ENCODE peak calls at places on chromosomes 11 and 22, in four cellular contexts. K is WTC11, O is K562, I is GM12878. X is an unnamed sample.

GRCh38 chr11:10934293-10934850 is 76.5 kb upstream of the ZBED5 start:
- DNase-seq in K (no peak), O (peak), I (no peak), X (no peak)

GRCh38 chr22:39471421-39472141 is 14.8 kb downstream of the MGAT3 start:
- DNase-seq in K (no peak), O (peak), I (peak), X (no peak)

GRCh38 chr11:79276900-79277299 is 163.9 kb downstream of the TENM4 start:
- DNase-seq in K (no peak), O (no peak), I (no peak), X (no peak)

GRCh38 chr11:122201126-122201525 is 85.1 kb upstream of the BLID start:
- DNase-seq in K (no peak), O (no peak), I (no peak), X (no peak)

GRCh38 chr22:41888638-41889200 is 26.2 kb downstream of the SHISA8 start:
- DNase-seq in K (no peak), O (no peak), I (no peak), X (no peak)

GRCh38 chr22:33909075-33909458 is 11.2 kb downstream of the LARGE1 start:
- DNase-seq in K (no peak), O (no peak), I (no peak), X (peak)

GRCh38 chr11:118641463-118642019 is 34.1 kb downstream of the PHLDB1 start:
- DNase-seq in K (no peak), O (no peak), I (no peak), X (no peak)

GRCh38 chr11:92954003-92954402 is 15.4 kb upstream of the MTNR1B start:
- DNase-seq in K (no peak), O (no peak), I (no peak), X (no peak)

GRCh38 chr11:34351687-34352469 is 5.9 kb downstream of the ABTB2 start:
- DNase-seq in K (no peak), O (no peak), I (peak), X (no peak)

GRCh38 chr11:2777871-2778629 is 78.3 kb upstream of the KCNQ1OT1 start:
- DNase-seq in K (peak), O (peak), I (no peak), X (no peak)

GRCh38 chr11:67656278-67656922 is 5.9 kb upstream of the ACY3 start:
- DNase-seq in K (peak), O (no peak), I (peak), X (no peak)

GRCh38 chr22:31952094-31952401 is 7.7 kb downstream of the YWHAH start:
- DNase-seq in K (no peak), O (no peak), I (no peak), X (no peak)

GRCh38 chr11:114074546-114075342 is 15.2 kb downstream of the ZBTB16 start:
- DNase-seq in K (no peak), O (no peak), I (no peak), X (no peak)

GRCh38 chr11:83272627-83273026 is 13.5 kb downstream of the CCDC90B start:
- DNase-seq in K (no peak), O (no peak), I (no peak), X (no peak)

GRCh38 chr22:41380993-41381328 is 781 bp upstream of the TEF start:
- DNase-seq in K (no peak), O (no peak), I (no peak), X (peak)

GRCh38 chr11:117822031-117822521 is 2.5 kb downstream of the FXYD2 start:
- DNase-seq in K (peak), O (peak), I (no peak), X (no peak)

GRCh38 chr11:117884994-117885393 is 8.5 kb upstream of the FXYD6 start:
- DNase-seq in K (no peak), O (no peak), I (no peak), X (no peak)

GRCh38 chr11:68351450-68352275 is 39.3 kb downstream of the LRP5 start:
- DNase-seq in K (peak), O (no peak), I (no peak), X (no peak)

DNA sequence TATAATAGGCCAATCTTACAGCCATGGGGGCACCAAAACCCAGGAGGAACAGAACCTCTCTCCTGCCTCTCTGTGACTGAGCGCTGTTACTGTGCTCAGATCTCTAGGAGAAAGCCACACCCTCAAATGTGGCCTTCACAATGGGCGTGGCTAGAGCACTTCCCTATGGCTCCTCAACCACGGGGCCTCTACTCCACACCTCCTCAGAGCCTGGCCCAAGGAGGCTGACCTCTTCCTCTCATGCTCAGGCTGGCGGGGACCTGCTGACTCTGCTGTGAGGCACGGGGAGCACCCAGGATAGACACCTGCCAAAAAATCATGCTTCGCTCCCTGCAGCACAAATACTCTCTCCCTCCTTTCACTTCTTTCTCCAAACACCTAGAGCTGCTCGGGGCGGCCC is 41.0 kb downstream of the C11orf58 start:
- DNase-seq in K (peak), O (peak), I (no peak), X (no peak)
- TF ChIP-seq CREM in K (no peak), O (no peak), I (no peak), X (no peak)

GRCh38 chr11:73404048-73404447 is 27.8 kb downstream of the RELT start:
- DNase-seq in K (peak), O (peak), I (no peak), X (peak)

GRCh38 chr11:73404506-73405145 is 28.4 kb downstream of the RELT start:
- DNase-seq in K (no peak), O (no peak), I (no peak), X (no peak)

GRCh38 chr11:73405146-73405510 is 28.9 kb downstream of the RELT start:
- DNase-seq in K (no peak), O (no peak), I (no peak), X (no peak)

GRCh38 chr11:73406619-73407018 is 30.4 kb downstream of the RELT start:
- DNase-seq in K (no peak), O (no peak), I (no peak), X (no peak)

DNA sequence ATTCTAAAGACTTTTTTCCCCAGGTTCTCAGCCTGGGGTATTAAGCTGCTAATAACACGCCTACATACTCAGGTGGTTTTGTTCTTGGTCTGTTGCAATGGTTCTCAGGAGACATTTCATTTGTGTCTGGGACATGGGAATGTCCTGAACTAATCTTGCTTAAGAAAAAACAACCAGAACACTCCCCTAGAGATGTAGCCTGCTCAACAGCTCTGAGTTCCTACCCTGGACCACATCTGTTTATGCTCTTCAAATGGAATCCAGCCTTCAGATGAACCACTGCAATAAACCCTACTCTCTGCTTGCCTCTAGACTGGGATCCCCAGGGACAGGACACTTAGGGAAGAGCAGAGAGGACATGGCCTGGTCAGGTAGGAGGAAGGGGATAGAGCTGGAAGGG is 29.9 kb downstream of the RELT start:
- DNase-seq in K (no peak), O (no peak), I (no peak), X (no peak)
- TF ChIP-seq CREM in K (no peak), O (no peak), I (no peak), X (no peak)

GRCh38 chr11:19938051-19938856 is 222.0 kb downstream of the DBX1 start:
- DNase-seq in K (peak), O (peak), I (no peak), X (peak)
- TF ChIP-seq CREM in K (no peak), O (peak), I (no peak), X (no peak)

DNA sequence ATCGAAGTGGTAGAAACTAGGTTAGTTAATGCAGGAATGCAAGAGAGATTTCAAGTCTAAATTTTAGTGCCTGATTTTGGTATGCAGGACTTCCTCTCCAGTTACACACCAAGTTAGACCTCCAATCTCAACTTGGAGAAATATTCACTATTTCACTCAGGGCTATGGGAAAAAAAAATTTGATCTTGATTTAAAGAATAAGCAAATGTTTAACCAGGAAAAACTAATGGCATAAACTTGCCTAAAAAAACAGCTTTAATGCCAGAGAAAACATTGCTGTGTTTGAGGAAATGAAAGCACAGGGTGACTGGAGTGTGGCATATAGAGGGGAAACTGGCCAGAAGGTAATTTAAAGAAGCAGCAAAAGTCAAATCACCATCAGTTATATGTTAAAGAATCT is 575.4 kb upstream of the LRRC4C start:
- DNase-seq in K (no peak), O (no peak), I (no peak), X (no peak)
- TF ChIP-seq CREM in K (no peak), O (no peak), I (no peak), X (no peak)

GRCh38 chr22:19870153-19871022 is 15.7 kb upstream of the GNB1L start:
- DNase-seq in K (no peak), O (no peak), I (no peak), X (peak)

GRCh38 chr22:19868333-19868732 is 13.7 kb upstream of the GNB1L start:
- DNase-seq in K (peak), O (no peak), I (no peak), X (no peak)

GRCh38 chr22:19867617-19868016 is 12.9 kb upstream of the GNB1L start:
- DNase-seq in K (no peak), O (no peak), I (no peak), X (no peak)

GRCh38 chr22:19869497-19870152 is 15.0 kb upstream of the GNB1L start:
- DNase-seq in K (no peak), O (no peak), I (no peak), X (no peak)

GRCh38 chr22:19868773-19869471 is 14.2 kb upstream of the GNB1L start:
- DNase-seq in K (peak), O (no peak), I (no peak), X (no peak)
- TF ChIP-seq CREM in K (no peak), O (no peak), I (no peak), X (no peak)

GRCh38 chr11:45667929-45668680 is 2.7 kb upstream of the CHST1 start:
- DNase-seq in K (no peak), O (no peak), I (no peak), X (no peak)

GRCh38 chr11:45666648-45667642 is 1.5 kb upstream of the CHST1 start:
- DNase-seq in K (no peak), O (no peak), I (no peak), X (no peak)

GRCh38 chr11:45665206-45665932 is at the start of gene CHST1:
- DNase-seq in K (peak), O (peak), I (no peak), X (no peak)

GRCh38 chr11:45664376-45665205 is 831 bp downstream of the CHST1 start:
- DNase-seq in K (peak), O (peak), I (no peak), X (no peak)

DNA sequence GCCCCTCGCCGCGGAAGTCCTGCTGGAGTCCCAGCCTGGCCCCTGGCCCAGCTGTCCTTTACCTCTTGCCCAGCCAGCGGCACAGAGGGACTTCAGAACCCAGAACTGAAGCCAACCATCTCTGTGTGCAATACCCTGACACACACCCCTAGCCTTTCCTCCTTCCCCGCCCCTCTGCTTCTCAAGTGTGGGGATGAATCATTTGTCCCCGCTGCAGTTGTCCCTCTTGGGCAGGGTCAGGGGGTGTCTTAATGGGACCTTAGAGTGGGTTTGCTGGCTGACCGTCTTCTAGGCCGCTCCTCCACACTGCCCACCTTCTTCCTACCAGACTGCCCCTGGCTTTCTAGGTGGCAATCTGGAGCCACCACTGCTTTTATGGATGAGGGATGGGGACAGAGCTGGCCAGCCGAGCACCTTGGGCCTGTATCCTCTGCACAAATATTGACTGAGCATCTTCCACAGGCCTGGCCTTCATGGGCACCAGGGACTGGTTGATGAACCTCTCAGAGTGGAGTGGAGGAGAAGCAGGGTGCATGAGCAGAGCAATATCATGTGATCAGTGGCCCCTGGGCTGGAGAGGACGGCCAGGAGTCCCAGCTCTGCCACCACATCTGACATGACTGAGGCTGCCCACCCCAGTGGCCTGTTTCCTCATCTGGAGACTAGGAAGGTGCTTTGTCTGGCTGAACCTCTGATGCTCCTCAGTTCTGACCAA is 668 bp upstream of the CHST1 start:
- DNase-seq in K (no peak), O (no peak), I (no peak), X (no peak)
- TF ChIP-seq CREM in K (no peak), O (no peak), I (no peak), X (no peak)

GRCh38 chr22:46684706-46685105 is 53.3 kb downstream of the CERK start:
- DNase-seq in K (no peak), O (no peak), I (peak), X (no peak)
- TF ChIP-seq CREM in K (no peak), O (no peak), I (no peak), X (no peak)

GRCh38 chr22:26360169-26360885 is 68.7 kb upstream of the ASPHD2 start:
- DNase-seq in K (peak), O (peak), I (peak), X (peak)

GRCh38 chr22:26359156-26359555 is 69.9 kb upstream of the ASPHD2 start:
- DNase-seq in K (no peak), O (no peak), I (no peak), X (no peak)

GRCh38 chr22:26364066-26365015 is 64.7 kb upstream of the ASPHD2 start:
- DNase-seq in K (peak), O (peak), I (peak), X (peak)

GRCh38 chr22:26357813-26358212 is 71.2 kb upstream of the ASPHD2 start:
- DNase-seq in K (no peak), O (no peak), I (no peak), X (no peak)

DNA sequence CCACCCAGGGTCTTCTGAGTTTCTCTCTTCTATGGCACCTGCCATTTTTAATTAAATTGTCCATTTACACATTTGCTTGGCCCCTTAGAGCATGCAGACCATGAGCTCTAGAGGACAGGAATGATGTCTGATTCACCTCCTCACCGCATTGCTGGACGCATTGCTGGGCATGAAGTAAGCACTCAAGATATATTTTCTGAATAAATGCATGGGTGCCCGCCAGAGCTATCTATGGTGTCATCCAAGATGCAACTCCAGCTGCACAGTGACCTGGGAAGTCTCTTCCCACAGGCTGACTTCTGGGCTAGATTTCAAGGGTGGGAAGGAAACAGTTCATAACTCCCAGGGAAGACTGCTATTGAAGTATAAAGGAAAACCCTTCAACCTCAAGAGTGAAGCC is 66.6 kb upstream of the ASPHD2 start:
- DNase-seq in K (no peak), O (no peak), I (no peak), X (no peak)
- TF ChIP-seq CREM in K (no peak), O (no peak), I (no peak), X (no peak)

GRCh38 chr22:37155971-37156370 is 6.3 kb upstream of the IL2RB start:
- DNase-seq in K (no peak), O (no peak), I (no peak), X (no peak)
- TF ChIP-seq CREM in K (no peak), O (no peak), I (no peak), X (no peak)

GRCh38 chr11:15396778-15397177 is 282.1 kb downstream of the INSC start:
- DNase-seq in K (no peak), O (no peak), I (no peak), X (no peak)

GRCh38 chr11:15390857-15391256 is 276.1 kb downstream of the INSC start:
- DNase-seq in K (no peak), O (no peak), I (no peak), X (no peak)
- TF ChIP-seq CREM in K (no peak), O (no peak), I (no peak), X (no peak)

X was measured in HepG2.